ENCODE peak calls at places on chromosomes 1 and 21, in eight cellular contexts. K, L, I, A, B, D, J and C are unnamed samples.

GRCh38 chr1:206029484-206029883 is 5.8 kb upstream of the CTSE start:
- DNase-seq in J (no peak), A (no peak), D (peak; percentile 93), K (no peak), B (no peak), I (peak; percentile 28), L (peak; percentile 50), C (no peak)

GRCh38 chr1:47650205-47650604 is 212.4 kb downstream of the FOXD2 start:
- DNase-seq in D (peak; percentile 99), J (no peak), K (peak; percentile 78), L (peak; percentile 96), I (peak; percentile 99), A (no peak), B (no peak), C (peak; percentile 38)

GRCh38 chr1:22598736-22599135 is 35.4 kb downstream of the EPHA8 start:
- DNase-seq in K (no peak), A (no peak), J (no peak), L (no peak), B (no peak), D (no peak), I (no peak), C (no peak)

GRCh38 chr21:38950388-38951094 is 144.8 kb downstream of the ETS2 start:
- DNase-seq in B (no peak), L (no peak), A (no peak), J (no peak), K (peak; percentile 46), D (peak; percentile 67), I (peak; percentile 48), C (no peak)

GRCh38 chr1:201614262-201615015 is 75.5 kb downstream of the NAV1 start:
- DNase-seq in L (no peak), K (no peak), D (peak; percentile 28), I (no peak), A (peak; percentile 89), B (no peak), J (peak; percentile 91), C (peak; percentile 95)

GRCh38 chr1:70714149-70714548 is 303.1 kb downstream of the CTH start:
- DNase-seq in D (no peak), J (peak; percentile 4), A (no peak), K (no peak), B (no peak), L (no peak), I (no peak), C (peak; percentile 57)

GRCh38 chr1:16293568-16293967 is 56.6 kb upstream of the CPLANE2 start:
- DNase-seq in J (no peak), A (no peak), B (no peak), L (no peak), I (no peak), D (no peak), K (no peak), C (no peak)

GRCh38 chr1:170074250-170075157 is at the start of gene KIFAP3:
- DNase-seq in K (peak; percentile 95), B (peak; percentile 96), L (peak; percentile 97), J (peak; percentile 99), D (peak; percentile 99), A (peak; percentile 97), I (peak; percentile 95), C (peak; percentile 99)

GRCh38 chr1:43766086-43766784 is 58.9 kb downstream of the ST3GAL3 start:
- DNase-seq in D (peak; percentile 77), J (peak; percentile 85), A (peak; percentile 54), B (no peak), K (no peak), I (no peak), L (peak; percentile 12), C (peak; percentile 85)

GRCh38 chr1:118084400-118084799 is 100.6 kb downstream of the SPAG17 start:
- DNase-seq in J (no peak), B (no peak), A (no peak), K (no peak), I (no peak), D (no peak), L (no peak), C (peak; percentile 45)

DNA sequence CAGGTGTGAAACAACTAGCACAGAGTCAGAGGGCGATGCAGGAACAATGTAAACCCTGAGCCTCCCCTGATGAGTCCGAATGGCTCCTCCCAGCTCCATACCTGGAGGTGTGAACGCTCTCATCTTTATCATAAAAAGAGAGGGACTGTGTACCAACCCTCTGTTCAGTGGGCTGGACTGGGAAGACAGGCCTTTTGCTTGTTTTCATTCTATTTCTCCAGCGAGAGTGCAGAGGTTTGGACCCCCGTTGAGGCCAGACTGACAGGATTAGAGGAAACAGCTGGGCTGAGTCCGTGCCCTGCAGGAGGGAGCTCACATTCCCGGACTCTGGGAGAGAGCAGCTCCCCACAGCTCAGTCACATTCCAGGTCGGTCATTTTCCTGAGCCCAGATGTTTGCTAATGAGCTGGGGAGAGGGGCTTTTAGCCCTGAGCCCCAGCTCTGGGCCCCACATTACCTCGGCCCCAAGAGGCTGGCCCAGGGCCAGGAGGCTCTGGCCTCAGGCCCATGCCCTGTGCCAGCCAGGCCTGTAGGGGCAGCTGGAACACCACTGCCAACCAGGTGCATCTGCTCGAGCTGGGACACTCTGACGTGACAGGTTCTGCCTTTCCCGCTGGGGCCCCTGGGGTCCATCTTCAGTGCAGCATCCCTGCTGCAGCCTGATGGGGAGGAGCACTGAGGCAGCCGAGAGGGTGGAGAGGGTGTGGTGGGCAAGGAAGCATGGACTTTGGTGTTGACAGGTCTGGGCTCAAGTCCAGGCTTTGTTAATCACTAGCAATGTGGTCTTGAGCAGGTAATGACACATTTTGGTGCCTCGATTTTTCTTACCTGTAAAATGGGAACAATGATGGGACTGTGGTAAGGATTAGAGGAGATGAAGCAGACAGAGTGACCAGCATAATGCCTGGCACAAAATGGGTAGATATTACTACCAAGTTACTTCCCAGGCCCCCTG is 3.5 kb upstream of the NBL1 start:
- DNase-seq in B (no peak), J (peak; percentile 94), L (peak; percentile 25), A (peak; percentile 73), I (peak; percentile 56), K (peak; percentile 82), D (peak; percentile 81), C (peak; percentile 92)
- TF ChIP-seq CTCF in B (no peak), J (no peak), L (no peak), A (no peak), I (no peak), K (no peak), D (peak; percentile 27), C (peak; percentile 58)

GRCh38 chr1:220770245-220770913 is 16.3 kb upstream of the MTARC1 start:
- DNase-seq in J (no peak), I (no peak), L (no peak), A (no peak), D (no peak), B (no peak), K (no peak), C (no peak)

GRCh38 chr1:220769205-220769604 is 17.5 kb upstream of the MTARC1 start:
- DNase-seq in A (no peak), K (no peak), J (no peak), B (no peak), I (no peak), L (no peak), D (no peak), C (no peak)

GRCh38 chr1:220767312-220768126 is 19.2 kb upstream of the MTARC1 start:
- DNase-seq in B (no peak), A (no peak), L (no peak), D (no peak), I (no peak), K (no peak), J (no peak), C (no peak)

GRCh38 chr1:220764757-220765156 is 16.6 kb downstream of the MTARC2 start:
- DNase-seq in K (no peak), B (no peak), D (no peak), I (no peak), A (no peak), L (no peak), J (no peak), C (no peak)

DNA sequence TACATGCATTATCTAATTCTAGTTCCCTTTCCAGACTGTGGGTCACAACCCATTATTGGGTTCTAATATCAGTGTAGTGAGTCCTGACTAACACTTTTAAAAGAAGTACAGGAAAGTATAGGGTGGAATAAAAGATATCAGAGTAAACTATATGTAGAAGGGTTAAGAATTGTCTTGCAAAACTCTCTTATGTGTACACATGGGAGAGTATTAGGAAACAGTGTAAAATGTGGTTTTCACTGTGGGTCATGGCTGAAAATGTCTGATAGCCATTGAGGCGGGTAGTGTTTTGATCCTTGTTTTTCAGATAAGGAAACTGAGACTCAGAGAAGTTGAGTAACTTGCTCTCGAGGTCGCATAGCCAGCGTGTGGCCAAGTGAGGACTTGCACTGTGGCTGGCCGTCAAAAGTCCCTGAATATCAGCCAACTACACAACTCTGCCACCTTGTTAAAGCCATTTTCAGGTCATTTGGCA is 18.5 kb upstream of the MTARC1 start:
- DNase-seq in L (no peak), J (no peak), K (no peak), A (no peak), B (no peak), D (no peak), I (no peak), C (no peak)
- TF ChIP-seq CTCF in L (no peak), J (no peak), K (no peak), A (no peak), B (no peak), D (no peak), I (no peak), C (peak; percentile 29)

DNA sequence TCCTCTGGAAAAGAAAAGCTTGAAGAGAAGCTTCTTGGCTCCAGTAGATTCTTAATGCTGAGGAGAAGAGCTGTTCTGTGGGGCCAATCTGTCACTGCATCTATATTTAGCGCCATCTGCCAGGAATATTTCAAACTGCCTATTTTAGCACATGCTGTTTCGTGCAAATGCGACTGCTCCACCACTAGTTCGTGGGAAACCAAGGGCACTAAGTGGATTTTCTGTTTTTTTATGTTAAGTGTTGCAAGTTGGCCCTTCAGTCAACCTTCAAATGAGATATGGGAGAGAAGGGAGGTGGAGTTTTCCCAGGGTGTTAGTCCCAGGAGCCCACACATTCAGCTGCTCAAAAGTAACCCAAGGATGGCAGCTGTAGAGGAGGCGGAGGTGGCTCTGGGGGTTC is 91.9 kb downstream of the TSEN15 start:
- DNase-seq in K (no peak), A (no peak), D (no peak), J (no peak), B (no peak), I (no peak), L (no peak), C (no peak)
- TF ChIP-seq CTCF in K (no peak), A (no peak), D (no peak), J (no peak), B (no peak), I (peak; percentile 20), L (no peak), C (no peak)

DNA sequence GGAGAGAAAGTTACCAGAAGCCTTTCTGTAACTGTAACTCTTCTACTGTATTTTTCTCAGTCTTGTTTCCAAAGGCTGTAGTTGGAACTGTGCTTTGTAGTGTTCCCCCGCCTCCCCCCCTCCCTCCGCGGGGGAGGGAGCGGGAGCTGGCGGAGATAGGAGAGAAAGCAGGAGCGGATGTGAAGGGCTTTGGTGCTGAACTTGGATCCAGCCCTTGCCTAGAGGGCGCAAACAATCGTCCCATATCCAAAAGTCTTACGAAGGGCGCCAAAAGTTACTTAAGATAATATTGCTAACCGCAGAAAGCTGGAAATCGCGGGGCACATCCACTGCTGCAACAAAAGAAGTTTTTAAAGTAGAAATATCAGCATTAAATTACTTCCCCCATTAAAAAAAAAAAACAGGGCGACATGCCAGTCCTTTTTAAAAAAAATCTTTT is 2.4 kb upstream of the NFIA start:
- DNase-seq in D (peak; percentile 75), B (peak; percentile 68), L (peak; percentile 69), K (peak; percentile 69), J (peak; percentile 60), I (peak; percentile 85), A (peak; percentile 74), C (peak; percentile 87)
- TF ChIP-seq CTCF in D (no peak), B (no peak), L (no peak), K (no peak), J (no peak), I (peak; percentile 63), A (no peak), C (peak; percentile 55)

GRCh38 chr1:156359973-156360372 is 9.0 kb upstream of the RHBG start:
- DNase-seq in D (peak; percentile 43), L (peak; percentile 28), K (no peak), I (peak; percentile 51), A (peak; percentile 63), B (no peak), J (peak; percentile 64), C (peak; percentile 88)
- TF ChIP-seq CTCF in D (peak; percentile 37), L (peak; percentile 42), K (no peak), I (peak; percentile 58), A (no peak), B (no peak), J (peak; percentile 51), C (peak; percentile 71)